ENCODE peak calls at places on chromosomes 1 and 21, in seven cellular contexts. J is activated naive CD4-positive, alpha-beta T cell treated with Interleukin-2 at 50 U/mL for 16 hours; Y is NCI-H1092; U is heart left ventricle; G is iPS-NIHi11; K is CD8-positive, alpha-beta memory T cell; N is NCI-H2081. X is an unnamed sample.

GRCh38 chr1:157137051-157137772 is 983 bp downstream of the ETV3 start:
- DNase-seq in J (no peak), Y (no peak), U (peak), G (peak), K (peak), N (peak), X (no peak)

GRCh38 chr1:84573481-84573966 is 716 bp downstream of the CTBS start:
- DNase-seq in J (no peak), Y (no peak), U (no peak), G (no peak), K (no peak), N (no peak), X (no peak)

GRCh38 chr1:12202190-12202497 is 27.7 kb upstream of the VPS13D start:
- DNase-seq in J (no peak), Y (no peak), U (no peak), G (no peak), K (no peak), N (no peak), X (no peak)

GRCh38 chr1:49416758-49417157 is 607.0 kb downstream of the AGBL4 start:
- DNase-seq in J (no peak), Y (no peak), U (no peak), G (no peak), K (no peak), N (no peak), X (no peak)

GRCh38 chr1:229378586-229379442 is 36.0 kb upstream of the CCSAP start:
- DNase-seq in J (no peak), Y (no peak), U (no peak), G (peak), K (no peak), N (peak), X (no peak)

GRCh38 chr1:79633456-79633855 is 626.9 kb upstream of the ADGRL4 start:
- DNase-seq in J (no peak), Y (no peak), U (no peak), G (no peak), K (no peak), N (no peak), X (no peak)

GRCh38 chr1:6962956-6963915 is 178.0 kb downstream of the CAMTA1 start:
- DNase-seq in J (peak), Y (no peak), U (peak), G (peak), K (peak), N (no peak), X (no peak)

GRCh38 chr1:172536256-172536655 is 3.3 kb downstream of the SUCO start:
- DNase-seq in J (no peak), Y (no peak), U (no peak), G (no peak), K (no peak), N (no peak), X (no peak)

GRCh38 chr1:218459878-218460277 is 114.7 kb downstream of the TGFB2 start:
- DNase-seq in J (no peak), Y (no peak), U (no peak), G (peak), K (no peak), N (no peak), X (no peak)

GRCh38 chr1:230345139-230345885 is 80.8 kb downstream of the PGBD5 start:
- DNase-seq in J (no peak), Y (no peak), U (no peak), G (no peak), K (no peak), N (no peak), X (no peak)

GRCh38 chr1:54922921-54923421 is 36.0 kb upstream of the DHCR24 start:
- DNase-seq in J (no peak), Y (no peak), U (peak), G (no peak), K (no peak), N (no peak), X (no peak)

GRCh38 chr1:67880056-67880601 is 46.9 kb upstream of the GNG12 start:
- DNase-seq in J (no peak), Y (peak), U (no peak), G (no peak), K (no peak), N (peak), X (peak)

GRCh38 chr1:204578867-204579664 is 62.9 kb downstream of the MDM4 start:
- DNase-seq in J (peak), Y (peak), U (peak), G (peak), K (no peak), N (no peak), X (no peak)

GRCh38 chr1:173489149-173489600 is 12.0 kb downstream of the PRDX6 start:
- DNase-seq in J (no peak), Y (no peak), U (no peak), G (peak), K (no peak), N (no peak), X (no peak)

GRCh38 chr1:247378334-247379073 is 37.5 kb upstream of the NLRP3 start:
- DNase-seq in J (no peak), Y (no peak), U (no peak), G (no peak), K (no peak), N (no peak), X (no peak)

GRCh38 chr21:28311776-28312175 is 680.9 kb downstream of the LTN1 start:
- DNase-seq in J (no peak), Y (no peak), U (no peak), G (no peak), K (no peak), N (no peak), X (no peak)

GRCh38 chr21:46111857-46112730 is 14.2 kb downstream of the COL6A2 start:
- DNase-seq in J (no peak), Y (no peak), U (peak), G (no peak), K (no peak), N (no peak), X (no peak)

GRCh38 chr1:2163205-2163604 is 31.4 kb downstream of the FAAP20 start:
- DNase-seq in J (no peak), Y (no peak), U (no peak), G (no peak), K (peak), N (no peak), X (no peak)

GRCh38 chr1:172723251-172723650 is 64.3 kb downstream of the FASLG start:
- DNase-seq in J (no peak), Y (no peak), U (no peak), G (no peak), K (no peak), N (no peak), X (no peak)

GRCh38 chr21:42298237-42298636 is 17.0 kb downstream of the TFF3 start:
- DNase-seq in J (no peak), Y (no peak), U (no peak), G (peak), K (no peak), N (no peak), X (no peak)

GRCh38 chr1:57839067-57839466 is 415.2 kb upstream of the DAB1 start:
- DNase-seq in J (no peak), Y (no peak), U (no peak), G (no peak), K (no peak), N (peak), X (no peak)

GRCh38 chr1:203116048-203116810 is 11.3 kb upstream of the ADORA1 start:
- DNase-seq in J (no peak), Y (no peak), U (no peak), G (no peak), K (no peak), N (no peak), X (no peak)

GRCh38 chr1:5448486-5448885 is 543.7 kb downstream of the NPHP4 start:
- DNase-seq in J (peak), Y (no peak), U (no peak), G (peak), K (peak), N (no peak), X (no peak)

GRCh38 chr1:60831780-60832179 is 250.6 kb upstream of the NFIA start:
- DNase-seq in J (no peak), Y (no peak), U (no peak), G (no peak), K (no peak), N (no peak), X (no peak)

GRCh38 chr1:113519561-113519960 is 129.2 kb downstream of the MAGI3 start:
- DNase-seq in J (no peak), Y (no peak), U (no peak), G (no peak), K (no peak), N (no peak), X (no peak)

GRCh38 chr1:18175530-18176377 is 68.2 kb downstream of the IGSF21 start:
- DNase-seq in J (no peak), Y (peak), U (peak), G (no peak), K (no peak), N (no peak), X (peak)

GRCh38 chr1:116711061-116711582 is 43.1 kb upstream of the CD2 start:
- DNase-seq in J (peak), Y (peak), U (no peak), G (peak), K (no peak), N (peak), X (peak)

GRCh38 chr1:165129568-165130164 is 226.8 kb downstream of the LMX1A start:
- DNase-seq in J (no peak), Y (peak), U (peak), G (peak), K (no peak), N (peak), X (no peak)

GRCh38 chr1:91124989-91125417 is 103.2 kb upstream of the ZNF644 start:
- DNase-seq in J (peak), Y (no peak), U (no peak), G (no peak), K (no peak), N (no peak), X (no peak)

GRCh38 chr1:223212441-223212840 is 69.4 kb upstream of the TLR5 start:
- DNase-seq in J (no peak), Y (no peak), U (no peak), G (no peak), K (no peak), N (no peak), X (no peak)

GRCh38 chr1:88150330-88150729 is 533.7 kb upstream of the PKN2 start:
- DNase-seq in J (no peak), Y (no peak), U (no peak), G (no peak), K (no peak), N (no peak), X (no peak)

GRCh38 chr1:29793101-29793546 is 556.8 kb downstream of the PTPRU start:
- DNase-seq in J (peak), Y (peak), U (peak), G (peak), K (no peak), N (peak), X (peak)

GRCh38 chr1:32142446-32143301 is 34.8 kb downstream of the KPNA6 start:
- DNase-seq in J (no peak), Y (peak), U (peak), G (peak), K (no peak), N (peak), X (peak)

X was measured in NCI-H2029 treated with DMSO at 0.1 percent for 48 hours.